ENCODE peak calls at places on chromosomes 5 and 9, in ten cellular contexts. H is HCEC 1CT; F is GM10248; I is M059J; D is effector memory CD4-positive, alpha-beta T cell; S is neural progenitor cell; Q is activated CD4-positive, alpha-beta T cell treated with anti-CD3 and anti-CD28 coated beads, Interleukin-2, amount 10 ng/mL, durations not matched to agents 7 days and 5 days; K is small intestine; Y is lung microvascular endothelial cell; R is CD8-positive, alpha-beta T cell. E is an unnamed sample.

GRCh38 chr9:86722706-86723075 is 224.6 kb downstream of the GAS1 start:
- DNase-seq in H (no peak), F (no peak), I (no peak), D (no peak), S (no peak), Q (no peak), K (no peak), Y (no peak), R (no peak), E (no peak)

GRCh38 chr9:136821333-136822031 is 13.7 kb downstream of the RABL6 start:
- DNase-seq in H (no peak), F (no peak), I (no peak), D (no peak), S (peak; percentile 75), Q (no peak), K (no peak), Y (peak; percentile 43), R (no peak), E (peak; percentile 75)

GRCh38 chr5:9318031-9318430 is 227.8 kb downstream of the SEMA5A start:
- DNase-seq in H (no peak), F (no peak), I (no peak), D (no peak), S (peak; percentile 9), Q (no peak), K (no peak), Y (no peak), R (no peak), E (no peak)

GRCh38 chr5:109865636-109866035 is 175.9 kb downstream of the MAN2A1 start:
- DNase-seq in H (peak; percentile 94), F (no peak), I (peak; percentile 98), D (no peak), S (no peak), Q (no peak), K (peak; percentile 8), Y (peak; percentile 99), R (no peak), E (no peak)

GRCh38 chr5:83744851-83745250 is 24.2 kb upstream of the HAPLN1 start:
- DNase-seq in H (no peak), F (no peak), I (no peak), D (no peak), S (no peak), Q (no peak), K (no peak), Y (peak; percentile 22), R (no peak), E (no peak)

GRCh38 chr9:110337727-110338522 is at the start of gene TXNDC8:
- DNase-seq in H (peak; percentile 54), F (no peak), I (peak; percentile 47), D (no peak), S (no peak), Q (no peak), K (peak; percentile 8), Y (no peak), R (no peak), E (no peak)

GRCh38 chr9:85859751-85860150 is 81.2 kb upstream of the NAA35 start:
- DNase-seq in H (no peak), F (no peak), I (peak; percentile 17), D (no peak), S (no peak), Q (no peak), K (no peak), Y (no peak), R (no peak), E (no peak)

GRCh38 chr5:81533629-81534480 is 139.9 kb upstream of the ACOT12 start:
- DNase-seq in H (no peak), F (no peak), I (no peak), D (no peak), S (no peak), Q (no peak), K (no peak), Y (no peak), R (no peak), E (no peak)

E was measured in endodermal cell.